ENCODE peak calls at places on chromosomes 7 and 10, in eight cellular contexts. H, O, R, A, P, V, F and C are unnamed samples.

GRCh38 chr7:7607010-7607409 is 33.5 kb upstream of the UMAD1 start:
- DNase-seq in A (no peak), F (no peak), P (no peak), V (no peak), R (no peak), O (no peak), H (no peak), C (no peak)

GRCh38 chr7:7792089-7792488 is 73.7 kb upstream of the RPA3 start:
- DNase-seq in P (no peak), O (no peak), R (no peak), F (no peak), V (no peak), H (peak; percentile 5), A (no peak), C (no peak)

GRCh38 chr10:28805390-28805789 is 128.1 kb downstream of the BAMBI start:
- DNase-seq in R (no peak), V (no peak), A (no peak), H (no peak), P (no peak), F (no peak), O (no peak), C (no peak)

GRCh38 chr10:35789996-35790395 is 147.9 kb upstream of the FZD8 start:
- DNase-seq in F (no peak), A (no peak), P (no peak), O (peak; percentile 100), R (peak; percentile 62), H (peak; percentile 71), V (no peak), C (no peak)

GRCh38 chr7:1329966-1330915 is 97.6 kb downstream of the UNCX start:
- DNase-seq in H (no peak), O (no peak), A (no peak), R (no peak), F (no peak), V (no peak), P (no peak), C (no peak)

GRCh38 chr10:71212249-71213126 is at the start of gene UNC5B:
- DNase-seq in V (peak; percentile 98), H (peak; percentile 93), A (peak; percentile 91), R (peak; percentile 90), F (peak; percentile 80), P (peak; percentile 37), O (peak; percentile 62), C (peak; percentile 96)

GRCh38 chr7:138243430-138243829 is 167.2 kb downstream of the AKR1D1 start:
- DNase-seq in F (no peak), V (peak; percentile 95), P (no peak), H (no peak), A (peak; percentile 98), O (peak; percentile 35), R (peak; percentile 70), C (peak; percentile 65)

GRCh38 chr10:103706760-103707159 is 148.6 kb downstream of the SH3PXD2A start:
- DNase-seq in R (no peak), H (no peak), V (peak; percentile 40), P (no peak), O (no peak), A (peak; percentile 40), F (no peak), C (no peak)

GRCh38 chr10:86355571-86356038 is 11.0 kb downstream of the GRID1 start:
- DNase-seq in V (no peak), O (no peak), R (no peak), P (no peak), F (peak; percentile 68), H (no peak), A (no peak), C (no peak)

GRCh38 chr10:26454891-26455290 is 16.8 kb downstream of the APBB1IP start:
- DNase-seq in R (no peak), H (no peak), O (no peak), P (no peak), V (no peak), A (no peak), F (no peak), C (no peak)

GRCh38 chr7:130363156-130363847 is 17.0 kb upstream of the CPA1 start:
- DNase-seq in R (peak; percentile 100), A (no peak), F (no peak), H (peak; percentile 99), V (no peak), O (peak; percentile 96), P (peak; percentile 62), C (peak; percentile 80)

GRCh38 chr7:50565559-50565916 is 333 bp upstream of the DDC start:
- DNase-seq in H (no peak), O (no peak), R (no peak), F (no peak), A (no peak), P (no peak), V (no peak), C (no peak)

GRCh38 chr7:129825005-129825553 is 127.7 kb downstream of the UBE2H start:
- DNase-seq in A (peak; percentile 99), P (peak; percentile 87), O (peak; percentile 91), V (peak; percentile 90), R (peak; percentile 52), F (peak; percentile 42), H (peak; percentile 69), C (peak; percentile 83)

GRCh38 chr7:137399827-137400823 is 56.6 kb upstream of the PTN start:
- DNase-seq in P (no peak), V (no peak), H (peak; percentile 61), A (no peak), F (no peak), R (peak; percentile 70), O (peak; percentile 47), C (no peak)

GRCh38 chr10:130027716-130028464 is 63.8 kb upstream of the EBF3 start:
- DNase-seq in A (no peak), P (no peak), H (peak; percentile 61), O (peak; percentile 6), F (no peak), V (no peak), R (no peak), C (peak; percentile 22)

GRCh38 chr7:31051598-31052503 is at the start of gene ADCYAP1R1:
- DNase-seq in P (no peak), H (no peak), F (no peak), R (no peak), A (peak; percentile 85), O (no peak), V (peak; percentile 84), C (peak; percentile 39)

GRCh38 chr10:18229839-18230238 is 89.6 kb downstream of the CACNB2 start:
- DNase-seq in O (peak; percentile 54), P (no peak), A (no peak), H (peak; percentile 71), R (peak; percentile 74), V (no peak), F (no peak), C (no peak)

GRCh38 chr10:49508249-49508648 is 30.7 kb downstream of the ERCC6 start:
- DNase-seq in V (no peak), F (no peak), P (no peak), R (no peak), H (no peak), O (no peak), A (no peak), C (no peak)

GRCh38 chr10:45040921-45041320 is 40.2 kb downstream of the ZNF22 start:
- DNase-seq in P (no peak), A (no peak), F (no peak), R (peak; percentile 2), V (no peak), O (no peak), H (peak; percentile 8), C (no peak)

GRCh38 chr7:24898691-24899090 is 81.3 kb downstream of the OSBPL3 start:
- DNase-seq in A (no peak), O (peak; percentile 62), R (peak; percentile 82), V (no peak), P (no peak), H (peak; percentile 55), F (peak; percentile 49), C (no peak)

GRCh38 chr10:114489521-114490310 is 85.4 kb upstream of the AFAP1L2 start:
- DNase-seq in P (no peak), O (no peak), A (peak; percentile 70), H (no peak), F (peak; percentile 74), R (peak; percentile 15), V (peak; percentile 75), C (no peak)

GRCh38 chr10:114495303-114495702 is 91.0 kb upstream of the AFAP1L2 start:
- DNase-seq in P (no peak), O (no peak), R (no peak), F (no peak), V (no peak), H (no peak), A (no peak), C (no peak)

GRCh38 chr10:114491933-114492332 is 87.6 kb upstream of the AFAP1L2 start:
- DNase-seq in F (no peak), R (peak; percentile 45), A (no peak), H (no peak), O (no peak), V (no peak), P (no peak), C (no peak)

GRCh38 chr10:114491419-114491818 is 87.1 kb upstream of the AFAP1L2 start:
- DNase-seq in R (peak; percentile 26), F (no peak), O (no peak), P (no peak), V (no peak), A (no peak), H (no peak), C (no peak)

GRCh38 chr10:114492351-114493037 is 88.2 kb upstream of the AFAP1L2 start:
- DNase-seq in R (peak; percentile 36), O (no peak), F (peak; percentile 78), A (no peak), H (no peak), V (no peak), P (no peak), C (no peak)
- H3K4me2 ChIP-seq in R (no peak overlapping the region), O (no peak overlapping the region), F (peak overlapping the region; percentile 81), A (no peak overlapping the region), H (no peak overlapping the region), V (no peak overlapping the region), P (no peak overlapping the region), C (no peak overlapping the region)

GRCh38 chr10:93435621-93436385 is 46.3 kb downstream of the MYOF start:
- DNase-seq in R (peak; percentile 77), P (no peak), O (no peak), A (peak; percentile 79), V (peak; percentile 83), H (peak; percentile 55), F (no peak), C (peak; percentile 44)
- H3K4me2 ChIP-seq in R (peak overlapping the region; percentile 34), P (peak overlapping the region; percentile 83), O (peak overlapping the region; percentile 76), A (peak overlapping the region; percentile 77), V (peak overlapping the region; percentile 78), H (peak overlapping the region; percentile 84), F (no peak overlapping the region), C (peak overlapping the region; percentile 16)

DNA sequence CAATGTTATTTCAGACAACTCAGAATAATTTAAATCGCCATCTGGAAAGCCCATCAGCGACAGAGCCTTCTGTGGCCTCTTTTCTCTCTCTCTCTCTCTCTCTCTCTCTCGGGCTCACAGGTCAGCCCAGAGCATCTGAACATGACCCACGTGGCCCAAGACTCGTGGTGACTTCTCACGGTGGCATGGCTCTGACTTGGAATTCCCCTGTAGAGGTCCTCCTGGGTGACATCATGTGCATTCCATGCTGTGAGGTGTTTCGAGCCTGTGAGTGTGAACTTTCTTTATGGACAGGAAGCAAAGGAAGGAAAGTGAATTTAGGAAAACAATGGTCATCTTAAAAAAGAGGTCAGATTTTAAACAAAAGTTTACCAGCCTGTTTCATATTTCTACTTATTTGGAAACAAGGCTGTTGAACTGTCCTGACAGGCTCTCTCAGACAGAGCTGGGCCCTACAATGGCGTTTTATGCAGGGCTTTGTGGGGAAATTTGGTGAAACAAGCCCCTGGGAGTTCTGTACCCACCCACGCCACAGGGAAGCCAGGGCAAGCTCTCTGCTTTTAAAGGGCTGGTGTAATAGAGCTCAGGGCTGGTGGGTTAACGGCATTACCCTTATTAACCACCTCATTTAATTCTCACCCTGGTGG is 359.7 kb upstream of the ZNF32 start:
- DNase-seq in V (no peak), P (peak; percentile 7), F (no peak), O (peak; percentile 25), R (peak; percentile 63), H (peak; percentile 15), A (no peak), C (no peak)
- H3K4me2 ChIP-seq in V (no peak overlapping the region), P (no peak overlapping the region), F (no peak overlapping the region), O (no peak overlapping the region), R (no peak overlapping the region), H (no peak overlapping the region), A (no peak overlapping the region), C (no peak overlapping the region)

GRCh38 chr10:132333386-132333785 is 1.4 kb downstream of the LRRC27 start:
- DNase-seq in P (no peak), F (no peak), A (no peak), H (no peak), R (no peak), O (no peak), V (no peak), C (no peak)
- H3K4me2 ChIP-seq in P (peak overlapping the region; percentile 91), F (peak overlapping the region; percentile 90), A (no peak overlapping the region), H (no peak overlapping the region), R (no peak overlapping the region), O (no peak overlapping the region), V (peak overlapping the region; percentile 67), C (no peak overlapping the region)